ENCODE peak calls at places on chromosomes 16 and 17, in ten cellular contexts. K is GM13977; G is MV-4-11; C is mucosa of descending colon; M is transverse colon; Y is fibroblast of the conjunctiva; R is NCI-H345; Q is OCI-LY7; O is KBM-7; B is stimulated activated CD4-positive, alpha-beta T cell treated with anti-CD3 and anti-CD28 coated beads, Interleukin-12 subunit alpha, Interleukin-12 subunit beta, amount 100 ng/mL, for 4 hours. S is an unnamed sample.

GRCh38 chr16:27389272-27389961 is 12.6 kb upstream of the IL21R start:
- DNase-seq in K (no peak), G (no peak), C (no peak), M (no peak), Y (no peak), R (no peak), Q (no peak), O (no peak), B (no peak), S (no peak)

GRCh38 chr17:59451706-59452105 is 113.7 kb upstream of the DHX40 start:
- DNase-seq in K (no peak), G (no peak), C (no peak), M (no peak), Y (no peak), R (no peak), Q (no peak), O (no peak), B (no peak), S (no peak)

GRCh38 chr16:81510016-81510415 is 65.4 kb downstream of the CMIP start:
- DNase-seq in K (no peak), G (no peak), C (no peak), M (no peak), Y (no peak), R (no peak), Q (no peak), O (no peak), B (no peak), S (no peak)

GRCh38 chr17:39001703-39002637 is 34.8 kb upstream of the FBXO47 start:
- DNase-seq in K (no peak), G (peak), C (peak), M (peak), Y (peak), R (no peak), Q (no peak), O (peak), B (no peak), S (no peak)

GRCh38 chr16:21244798-21245197 is 11.3 kb downstream of the ANKS4B start:
- DNase-seq in K (no peak), G (no peak), C (no peak), M (no peak), Y (no peak), R (no peak), Q (no peak), O (no peak), B (no peak), S (no peak)

GRCh38 chr17:27577124-27577761 is 53.7 kb upstream of the LGALS9 start:
- DNase-seq in K (no peak), G (peak), C (no peak), M (no peak), Y (no peak), R (no peak), Q (no peak), O (no peak), B (no peak), S (no peak)

GRCh38 chr16:27401768-27402568 is at the start of gene IL21R:
- DNase-seq in K (peak), G (peak), C (peak), M (peak), Y (no peak), R (peak), Q (peak), O (peak), B (peak), S (peak)

GRCh38 chr17:34782271-34782670 is 179.0 kb downstream of the CCT6B start:
- DNase-seq in K (no peak), G (no peak), C (no peak), M (no peak), Y (no peak), R (no peak), Q (no peak), O (no peak), B (no peak), S (no peak)

GRCh38 chr16:84508502-84508901 is 4.0 kb upstream of the MEAK7 start:
- DNase-seq in K (no peak), G (no peak), C (no peak), M (no peak), Y (no peak), R (no peak), Q (peak), O (no peak), B (no peak), S (no peak)

GRCh38 chr17:40458001-40458791 is 14.9 kb downstream of the IGFBP4 start:
- DNase-seq in K (no peak), G (no peak), C (no peak), M (no peak), Y (peak), R (no peak), Q (no peak), O (no peak), B (no peak), S (no peak)

GRCh38 chr17:45719335-45720071 is 64.6 kb upstream of the CRHR1 start:
- DNase-seq in K (no peak), G (peak), C (no peak), M (no peak), Y (peak), R (peak), Q (no peak), O (peak), B (no peak), S (no peak)

GRCh38 chr17:43556292-43556691 is 10.2 kb upstream of the ETV4 start:
- DNase-seq in K (no peak), G (peak), C (peak), M (peak), Y (peak), R (no peak), Q (no peak), O (peak), B (no peak), S (no peak)

GRCh38 chr16:55812951-55813350 is 19.9 kb downstream of the CES1 start:
- DNase-seq in K (no peak), G (no peak), C (no peak), M (no peak), Y (no peak), R (no peak), Q (no peak), O (no peak), B (no peak), S (no peak)

GRCh38 chr17:75241996-75242460 is 19.4 kb downstream of the GGA3 start:
- DNase-seq in K (no peak), G (no peak), C (no peak), M (no peak), Y (no peak), R (no peak), Q (no peak), O (no peak), B (no peak), S (no peak)

GRCh38 chr17:72846399-72846798 is 246.1 kb downstream of the SLC39A11 start:
- DNase-seq in K (no peak), G (no peak), C (no peak), M (no peak), Y (no peak), R (peak), Q (no peak), O (no peak), B (no peak), S (no peak)

GRCh38 chr16:7910116-7910515 is 577.5 kb downstream of the RBFOX1 start:
- DNase-seq in K (no peak), G (no peak), C (no peak), M (no peak), Y (no peak), R (no peak), Q (no peak), O (no peak), B (no peak), S (no peak)

GRCh38 chr16:57253410-57253927 is 8.4 kb downstream of the ARL2BP start:
- DNase-seq in K (no peak), G (no peak), C (no peak), M (no peak), Y (no peak), R (no peak), Q (no peak), O (no peak), B (no peak), S (no peak)

GRCh38 chr16:88541831-88542230 is 28.4 kb upstream of the ZC3H18 start:
- DNase-seq in K (no peak), G (no peak), C (no peak), M (no peak), Y (no peak), R (no peak), Q (no peak), O (no peak), B (no peak), S (no peak)

GRCh38 chr16:20001856-20002707 is 71.6 kb downstream of the GPR139 start:
- DNase-seq in K (no peak), G (no peak), C (peak), M (peak), Y (no peak), R (no peak), Q (no peak), O (no peak), B (no peak), S (no peak)

GRCh38 chr17:50212121-50212843 is 10.9 kb upstream of the COL1A1 start:
- DNase-seq in K (no peak), G (peak), C (peak), M (peak), Y (no peak), R (no peak), Q (no peak), O (no peak), B (no peak), S (no peak)

GRCh38 chr17:43003542-43004172 is 2.9 kb upstream of the IFI35 start:
- DNase-seq in K (no peak), G (no peak), C (no peak), M (no peak), Y (no peak), R (no peak), Q (no peak), O (no peak), B (no peak), S (no peak)

GRCh38 chr17:59829217-59830006 is 63.3 kb downstream of the TUBD1 start:
- DNase-seq in K (peak), G (peak), C (peak), M (no peak), Y (no peak), R (peak), Q (peak), O (peak), B (no peak), S (peak)

GRCh38 chr16:2842340-2843000 is 12.4 kb downstream of the ZG16B start:
- DNase-seq in K (peak), G (peak), C (peak), M (peak), Y (peak), R (no peak), Q (peak), O (peak), B (peak), S (peak)

GRCh38 chr17:59892251-59892848 is 393 bp downstream of the TUBD1 start:
- DNase-seq in K (no peak), G (no peak), C (peak), M (peak), Y (no peak), R (no peak), Q (no peak), O (no peak), B (no peak), S (no peak)

GRCh38 chr17:66006654-66007053 is 185.3 kb downstream of the CEP112 start:
- DNase-seq in K (no peak), G (no peak), C (no peak), M (no peak), Y (no peak), R (no peak), Q (no peak), O (no peak), B (no peak), S (no peak)

GRCh38 chr16:19822534-19822933 is 62.1 kb downstream of the GPRC5B start:
- DNase-seq in K (no peak), G (peak), C (no peak), M (no peak), Y (no peak), R (no peak), Q (no peak), O (no peak), B (no peak), S (no peak)

GRCh38 chr16:4233431-4233830 is 8.4 kb downstream of the SRL start:
- DNase-seq in K (no peak), G (no peak), C (no peak), M (no peak), Y (no peak), R (no peak), Q (no peak), O (no peak), B (no peak), S (no peak)

S was measured in natural killer cell treated with Interleukin-12 subunit alpha and Interleukin-12 subunit beta and Interleukin-15 and Interleukin-18, amount 100 ng/mL, for 72 hours.